ENCODE peak calls at places on chromosomes 5 and 9, in ten cellular contexts. A, Q, G, I, J, W, B, H, Y and Z are unnamed samples.

GRCh38 chr9:122228906-122229837 is at the start of gene LHX6:
- DNase-seq in I (no peak), A (no peak), B (peak), G (no peak), W (no peak), J (no peak), H (no peak), Y (no peak), Q (peak), Z (peak)

GRCh38 chr9:111940697-111941096 is 44.1 kb downstream of the UGCG start:
- DNase-seq in B (no peak), G (no peak), W (no peak), Q (no peak), I (no peak), J (no peak), Y (no peak), H (no peak), A (no peak), Z (peak)

GRCh38 chr9:69016366-69017096 is 2.6 kb upstream of the PRKACG start:
- DNase-seq in I (no peak), Q (no peak), Y (no peak), A (no peak), J (no peak), W (no peak), B (no peak), H (no peak), G (no peak), Z (no peak)

GRCh38 chr9:116644099-116644688 is 42.9 kb upstream of the TRIM32 start:
- DNase-seq in Y (no peak), J (no peak), W (no peak), Q (peak), H (no peak), I (no peak), G (no peak), B (peak), A (no peak), Z (peak)

GRCh38 chr5:33036128-33036527 is 325.0 kb downstream of the NPR3 start:
- DNase-seq in W (no peak), J (no peak), B (no peak), I (no peak), H (no peak), Y (no peak), Q (no peak), A (no peak), G (no peak), Z (no peak)

GRCh38 chr5:44001675-44002380 is 387.4 kb downstream of the FGF10 start:
- DNase-seq in Q (peak), I (no peak), Y (no peak), B (no peak), G (no peak), W (no peak), A (no peak), J (no peak), H (no peak), Z (no peak)

GRCh38 chr9:757246-757881 is 84.1 kb upstream of the DMRT1 start:
- DNase-seq in B (peak), J (peak), Q (peak), A (no peak), I (no peak), Y (peak), W (no peak), H (no peak), G (no peak), Z (peak)

GRCh38 chr5:141507387-141508091 is 18.7 kb downstream of the PCDHGC5 start:
- DNase-seq in H (no peak), B (peak), G (no peak), Q (peak), W (no peak), Y (no peak), J (no peak), I (peak), A (no peak), Z (peak)

GRCh38 chr5:84573017-84573712 is 188.5 kb upstream of the EDIL3 start:
- DNase-seq in G (no peak), A (no peak), Q (no peak), W (no peak), B (no peak), I (no peak), Y (no peak), H (no peak), J (no peak), Z (no peak)

GRCh38 chr5:32760091-32760509 is 49.0 kb downstream of the NPR3 start:
- DNase-seq in G (peak), H (no peak), B (peak), Y (no peak), Q (peak), I (no peak), A (no peak), J (no peak), W (no peak), Z (peak)

GRCh38 chr5:60436518-60436917 is 263.4 kb downstream of the DEPDC1B start:
- DNase-seq in A (no peak), J (no peak), I (no peak), B (no peak), Q (no peak), H (no peak), W (no peak), Y (no peak), G (no peak), Z (no peak)

GRCh38 chr9:112333639-112334318 is 360 bp upstream of the PTBP3 start:
- DNase-seq in H (peak), I (peak), W (peak), A (peak), G (peak), Y (peak), J (peak), B (peak), Q (peak), Z (peak)

GRCh38 chr5:67021522-67022316 is 174.9 kb downstream of the CD180 start:
- DNase-seq in A (no peak), Y (no peak), I (no peak), H (no peak), B (peak), J (no peak), Q (peak), W (no peak), G (no peak), Z (peak)

GRCh38 chr5:7754997-7755596 is 95.8 kb downstream of the CFAP90 start:
- DNase-seq in Y (peak), B (peak), W (peak), H (peak), A (peak), G (peak), Q (peak), J (peak), I (no peak), Z (peak)

GRCh38 chr5:128765448-128766061 is 199.7 kb upstream of the SLC27A6 start:
- DNase-seq in H (no peak), W (no peak), I (no peak), A (no peak), J (no peak), Q (no peak), B (no peak), G (no peak), Y (no peak), Z (no peak)

GRCh38 chr9:129863059-129863690 is 27.9 kb downstream of the USP20 start:
- DNase-seq in B (peak), Q (peak), W (no peak), I (no peak), A (no peak), G (no peak), H (no peak), Y (no peak), J (no peak), Z (peak)

GRCh38 chr5:95771109-95771708 is 40.1 kb downstream of the RHOBTB3 start:
- DNase-seq in Q (no peak), W (no peak), J (no peak), B (peak), G (no peak), H (no peak), I (peak), A (no peak), Y (no peak), Z (no peak)

GRCh38 chr5:143968071-143968878 is 156.3 kb downstream of the HMHB1 start:
- DNase-seq in Q (peak), G (peak), A (peak), J (peak), W (no peak), H (no peak), I (no peak), B (peak), Y (peak), Z (peak)

GRCh38 chr5:39547548-39548154 is 122.9 kb upstream of the DAB2 start:
- DNase-seq in Y (peak), A (no peak), H (no peak), I (no peak), G (peak), Q (peak), W (no peak), B (peak), J (peak), Z (peak)

GRCh38 chr5:41485533-41485932 is 24.9 kb downstream of the PLCXD3 start:
- DNase-seq in A (no peak), J (no peak), Q (no peak), G (no peak), B (no peak), Y (no peak), H (no peak), W (no peak), I (no peak), Z (no peak)

GRCh38 chr9:122007837-122008236 is 85.3 kb downstream of the TTLL11 start:
- DNase-seq in A (no peak), H (no peak), Y (no peak), J (no peak), G (no peak), B (no peak), I (no peak), W (no peak), Q (no peak), Z (no peak)

GRCh38 chr9:126113176-126113575 is 213.5 kb upstream of the MVB12B start:
- DNase-seq in G (no peak), I (no peak), H (no peak), Q (no peak), W (peak), B (no peak), J (no peak), Y (no peak), A (no peak), Z (no peak)

GRCh38 chr5:43006411-43007202 is 33.5 kb downstream of the ANXA2R start:
- DNase-seq in H (no peak), A (no peak), G (no peak), J (no peak), W (no peak), B (peak), I (no peak), Q (no peak), Y (no peak), Z (peak)

GRCh38 chr9:99147177-99147576 is 42.3 kb downstream of the TGFBR1 start:
- DNase-seq in Y (no peak), W (no peak), Q (no peak), G (no peak), H (no peak), I (no peak), B (no peak), A (no peak), J (no peak), Z (no peak)

GRCh38 chr9:5869315-5870019 is 21.2 kb upstream of the MLANA start:
- DNase-seq in J (peak), Y (no peak), I (no peak), A (no peak), Q (no peak), G (peak), H (no peak), W (no peak), B (no peak), Z (no peak)

GRCh38 chr9:33185406-33185805 is 18.3 kb upstream of the B4GALT1 start:
- DNase-seq in J (no peak), G (no peak), I (no peak), Y (no peak), A (no peak), H (no peak), W (no peak), B (no peak), Q (no peak), Z (no peak)

GRCh38 chr9:25964239-25964638 is 286.0 kb upstream of the TUSC1 start:
- DNase-seq in B (peak), Q (peak), J (peak), A (peak), W (no peak), G (peak), H (no peak), I (no peak), Y (no peak), Z (peak)

GRCh38 chr9:124311283-124311682 is 53.5 kb downstream of the NEK6 start:
- DNase-seq in H (no peak), G (no peak), Y (no peak), W (no peak), B (no peak), Q (no peak), J (no peak), A (no peak), I (no peak), Z (no peak)

GRCh38 chr9:16413509-16414016 is 456.9 kb downstream of the BNC2 start:
- DNase-seq in Q (peak), B (peak), Y (no peak), I (no peak), G (peak), J (no peak), W (no peak), H (no peak), A (no peak), Z (peak)

DNA sequence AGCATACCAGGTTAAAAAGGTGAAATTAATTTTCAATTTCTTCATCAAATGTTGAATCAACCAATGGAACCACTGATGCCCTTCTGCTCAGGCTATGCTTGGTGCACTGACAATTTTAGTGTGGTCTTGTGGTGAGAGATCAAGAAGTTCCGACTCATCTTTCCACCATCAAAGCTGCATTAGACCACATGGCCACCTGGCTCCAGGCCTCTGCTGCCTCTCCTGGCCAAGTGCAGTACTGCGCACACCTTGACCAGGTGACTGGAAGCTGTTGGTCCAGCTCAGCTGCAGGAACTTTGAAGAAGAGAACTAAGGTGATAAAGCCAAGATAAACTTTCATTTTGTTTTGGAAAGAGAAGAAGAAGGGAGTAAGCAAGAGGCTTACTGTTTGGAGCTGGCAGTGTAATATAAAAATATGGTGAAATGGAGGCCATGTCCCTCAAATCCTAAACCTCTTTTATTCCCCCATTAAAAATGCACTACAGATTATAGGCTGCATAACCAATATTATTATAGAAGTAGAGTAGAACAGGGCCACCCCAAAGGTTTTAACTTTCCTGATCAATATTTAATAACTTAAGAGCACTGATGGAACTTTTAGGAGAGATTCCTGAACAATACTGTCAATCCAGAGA is 315.5 kb upstream of the C9orf72 start:
- DNase-seq in J (peak), Q (no peak), A (no peak), H (no peak), I (no peak), W (no peak), G (peak), Y (peak), B (peak), Z (no peak)
- TF ChIP-seq CTCF in J (no peak), Q (peak), A (peak), H (peak), I (peak), W (peak), G (peak), Y (peak), B (peak), Z (peak)

DNA sequence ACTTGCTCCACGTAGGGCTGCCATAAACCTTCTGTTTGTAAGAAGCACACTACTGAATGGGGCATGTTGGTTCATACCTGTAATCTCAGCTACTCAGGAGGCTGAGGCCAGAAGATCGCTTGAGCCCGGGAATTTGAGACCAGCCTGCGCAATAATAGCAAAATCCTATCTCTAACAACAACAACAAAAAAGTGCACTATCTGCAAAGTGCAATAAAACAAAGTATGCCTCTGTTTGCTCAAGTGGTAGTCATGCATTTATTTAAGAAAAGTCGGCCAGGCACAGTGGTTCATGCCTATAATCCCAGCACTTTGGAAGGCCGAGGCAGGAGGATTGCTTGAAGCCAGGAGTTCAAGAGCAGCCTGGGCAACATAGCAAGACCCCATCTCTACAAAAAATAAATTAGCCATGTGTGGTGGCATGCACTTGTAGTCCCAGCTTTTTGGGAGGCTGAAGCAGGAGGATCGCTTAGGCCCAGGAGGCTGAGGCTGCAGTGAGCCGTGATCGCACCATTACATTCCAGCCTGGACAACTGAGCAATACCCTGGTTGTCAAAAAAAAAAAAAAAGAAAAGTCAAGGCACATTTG is 5.2 kb downstream of the ATPSCKMT start:
- DNase-seq in W (no peak), Q (no peak), Y (no peak), H (no peak), G (no peak), I (no peak), A (no peak), B (no peak), J (no peak), Z (no peak)
- TF ChIP-seq CTCF in W (no peak), Q (no peak), Y (no peak), H (no peak), G (no peak), I (no peak), A (no peak), B (no peak), J (no peak), Z (no peak)

GRCh38 chr5:35924122-35924949 is 14.1 kb downstream of the CAPSL start:
- DNase-seq in B (peak), G (no peak), Q (peak), I (no peak), H (no peak), W (no peak), J (no peak), Y (no peak), A (no peak), Z (peak)

GRCh38 chr5:35920890-35921289 is 17.5 kb downstream of the CAPSL start:
- DNase-seq in A (no peak), G (no peak), I (no peak), B (peak), W (no peak), Y (no peak), Q (no peak), H (no peak), J (no peak), Z (no peak)

GRCh38 chr5:35919191-35919590 is 19.2 kb downstream of the CAPSL start:
- DNase-seq in W (peak), H (no peak), Q (peak), A (no peak), G (no peak), B (peak), J (no peak), Y (no peak), I (no peak), Z (peak)

GRCh38 chr5:35922468-35922867 is 16.0 kb downstream of the CAPSL start:
- DNase-seq in B (no peak), I (no peak), G (no peak), J (no peak), Y (no peak), Q (no peak), W (no peak), A (no peak), H (no peak), Z (no peak)

GRCh38 chr5:35921930-35922329 is 16.5 kb downstream of the CAPSL start:
- DNase-seq in W (no peak), Y (no peak), B (no peak), H (no peak), Q (no peak), I (no peak), A (no peak), G (no peak), J (no peak), Z (no peak)
- TF ChIP-seq CTCF in W (no peak), Y (no peak), B (no peak), H (no peak), Q (no peak), I (no peak), A (no peak), G (no peak), J (no peak), Z (no peak)

GRCh38 chr5:154095819-154096380 is 57.1 kb downstream of the MFAP3 start:
- DNase-seq in J (no peak), W (no peak), A (no peak), B (no peak), I (no peak), G (no peak), Q (no peak), H (no peak), Y (no peak), Z (no peak)
- TF ChIP-seq CTCF in J (no peak), W (no peak), A (no peak), B (no peak), I (no peak), G (no peak), Q (no peak), H (no peak), Y (no peak), Z (no peak)

GRCh38 chr5:117077142-117077541 is 502.5 kb upstream of the SEMA6A start:
- DNase-seq in Q (peak), B (peak), Y (no peak), J (peak), A (no peak), I (no peak), W (no peak), H (no peak), G (no peak), Z (no peak)
- TF ChIP-seq CTCF in Q (peak), B (peak), Y (peak), J (peak), A (peak), I (peak), W (peak), H (no peak), G (peak), Z (no peak)

GRCh38 chr5:26023361-26023760 is 1015.0 kb downstream of the CDH9 start:
- DNase-seq in I (no peak), B (no peak), W (no peak), A (no peak), H (no peak), Y (no peak), J (no peak), G (no peak), Q (no peak), Z (no peak)

GRCh38 chr5:26024774-26025173 is 1013.6 kb downstream of the CDH9 start:
- DNase-seq in H (no peak), Q (no peak), I (no peak), Y (no peak), W (no peak), A (no peak), J (no peak), B (no peak), G (no peak), Z (no peak)
- TF ChIP-seq CTCF in H (no peak), Q (no peak), I (no peak), Y (no peak), W (no peak), A (peak), J (no peak), B (no peak), G (no peak), Z (no peak)

DNA sequence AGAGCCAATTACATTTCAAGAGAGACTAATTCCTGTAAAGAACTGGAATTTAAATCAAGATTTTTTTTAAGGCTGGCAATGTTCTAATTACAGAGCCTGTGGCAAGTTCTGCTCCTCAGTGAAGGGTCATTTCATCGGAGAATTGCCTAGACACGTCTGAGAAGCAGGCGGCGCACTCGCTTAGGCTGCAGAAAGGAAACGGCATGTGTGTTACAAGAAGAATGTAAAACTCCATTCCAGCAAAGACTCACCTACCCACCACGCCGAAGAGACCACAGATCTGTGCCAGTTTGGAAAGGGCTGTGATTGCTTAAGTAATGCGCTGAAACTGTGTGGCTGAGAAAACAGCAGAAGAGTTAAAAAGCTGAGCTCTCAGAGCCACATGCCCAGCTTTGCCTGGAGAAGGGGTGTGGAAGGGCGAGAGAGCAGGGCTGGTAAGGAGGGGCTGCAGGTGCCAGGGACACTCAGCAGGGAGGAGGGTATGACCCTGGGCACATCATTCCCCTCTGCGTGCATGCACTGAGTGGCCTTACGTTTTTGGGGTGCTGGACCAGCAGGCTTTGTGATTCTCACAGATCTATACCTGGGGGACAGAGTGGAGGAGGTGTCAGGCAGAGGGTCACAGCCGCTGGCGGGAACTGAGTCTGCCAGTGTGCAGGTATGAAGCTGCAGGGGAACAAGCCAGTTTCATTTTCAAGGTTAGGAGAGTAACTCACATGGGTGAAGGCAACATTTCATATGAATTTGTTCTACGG is 17.8 kb upstream of the SLC25A51 start:
- DNase-seq in A (no peak), G (no peak), I (no peak), J (no peak), Q (no peak), B (no peak), W (no peak), Y (no peak), H (no peak), Z (peak)
- TF ChIP-seq CTCF in A (no peak), G (no peak), I (no peak), J (no peak), Q (peak), B (no peak), W (no peak), Y (no peak), H (peak), Z (no peak)